ENCODE peak calls at places on chromosomes 3 and 15, in four cellular contexts. K is HCT116, M is K562, T is HepG2. X is an unnamed sample.

GRCh38 chr3:15634671-15635661 is 33.4 kb downstream of the BTD start:
- DNase-seq in M (no peak), K (no peak), T (no peak), X (no peak)

GRCh38 chr3:36959821-36960220 is 15.0 kb upstream of the TRANK1 start:
- DNase-seq in T (no peak), M (no peak), K (no peak), X (no peak)

GRCh38 chr15:73867426-73867825 is 5.9 kb upstream of the TBC1D21 start:
- DNase-seq in K (no peak), M (no peak), T (no peak), X (no peak)

GRCh38 chr3:61371123-61371522 is 119.9 kb upstream of the FHIT start:
- DNase-seq in K (peak; percentile 35), T (peak; percentile 10), M (peak; percentile 25), X (no peak)

GRCh38 chr15:75597667-75598341 is 18.7 kb upstream of the PTPN9 start:
- DNase-seq in K (no peak), M (no peak), T (no peak), X (no peak)

GRCh38 chr3:32220006-32220405 is 18.5 kb upstream of the CMTM8 start:
- DNase-seq in K (no peak), M (no peak), T (no peak), X (no peak)

GRCh38 chr15:101324513-101325177 is 29.6 kb upstream of the SNRPA1 start:
- DNase-seq in M (no peak), K (no peak), T (peak; percentile 61), X (no peak)

GRCh38 chr3:36380171-36381031 is at the start of gene STAC:
- DNase-seq in M (no peak), T (no peak), K (no peak), X (no peak)

GRCh38 chr3:69762790-69763229 is 23.5 kb downstream of the MITF start:
- DNase-seq in M (no peak), K (no peak), T (no peak), X (no peak)

GRCh38 chr3:172181936-172182708 is 142.7 kb downstream of the FNDC3B start:
- DNase-seq in M (no peak), K (no peak), T (no peak), X (no peak)

GRCh38 chr15:73369073-73369694 is 426 bp upstream of the HCN4 start:
- DNase-seq in T (no peak), K (no peak), M (no peak), X (no peak)

GRCh38 chr15:62413147-62413546 is 248.1 kb upstream of the C2CD4B start:
- DNase-seq in K (no peak), M (no peak), T (no peak), X (no peak)

GRCh38 chr3:81568378-81568777 is 193.1 kb downstream of the GBE1 start:
- DNase-seq in T (no peak), M (no peak), K (no peak), X (no peak)

GRCh38 chr3:146431240-146431639 is 38.1 kb downstream of the PLSCR2 start:
- DNase-seq in T (no peak), M (no peak), K (no peak), X (no peak)

GRCh38 chr3:151219056-151219455 is 16.0 kb upstream of the GPR171 start:
- DNase-seq in T (no peak), K (peak; percentile 43), M (no peak), X (no peak)

GRCh38 chr3:186025161-186025560 is 83.7 kb downstream of the ETV5 start:
- DNase-seq in K (no peak), T (no peak), M (no peak), X (no peak)

GRCh38 chr3:111321786-111322185 is 220.2 kb upstream of the CD96 start:
- DNase-seq in K (no peak), M (no peak), T (no peak), X (no peak)

GRCh38 chr3:123025642-123026521 is 1.7 kb downstream of the SEMA5B start:
- DNase-seq in M (no peak), T (no peak), K (no peak), X (no peak)

GRCh38 chr3:170321326-170322034 is 36.0 kb upstream of the SKIL start:
- DNase-seq in K (no peak), T (no peak), M (no peak), X (no peak)

GRCh38 chr3:136250862-136251460 is 821 bp downstream of the PCCB start:
- DNase-seq in M (peak; percentile 72), K (no peak), T (peak; percentile 64), X (no peak)

GRCh38 chr3:156586905-156587766 is 32.2 kb upstream of the SSR3 start:
- DNase-seq in K (no peak), T (no peak), M (no peak), X (no peak)

GRCh38 chr3:75341324-75342067 is 322.6 kb upstream of the FRG2C start:
- DNase-seq in K (no peak), M (no peak), T (no peak), X (no peak)

GRCh38 chr3:17605032-17605431 is 137.4 kb downstream of the TBC1D5 start:
- DNase-seq in M (no peak), T (peak; percentile 7), K (peak; percentile 61), X (no peak)

GRCh38 chr15:90342655-90343054 is 9.4 kb upstream of the ZNF774 start:
- DNase-seq in M (no peak), T (no peak), K (no peak), X (no peak)

GRCh38 chr3:130709671-130710070 is 37.0 kb downstream of the PIK3R4 start:
- DNase-seq in T (no peak), K (no peak), M (no peak), X (no peak)

GRCh38 chr3:48856469-48856868 is 8.8 kb upstream of the PRKAR2A start:
- DNase-seq in M (no peak), T (no peak), K (no peak), X (no peak)

GRCh38 chr15:94004697-94005096 is 226.7 kb upstream of the MCTP2 start:
- DNase-seq in T (no peak), K (no peak), M (no peak), X (no peak)

GRCh38 chr15:59166601-59167265 is 39.9 kb upstream of the LDHAL6B start:
- DNase-seq in K (no peak), M (no peak), T (no peak), X (no peak)

GRCh38 chr3:24305795-24306467 is 188.7 kb downstream of the THRB start:
- DNase-seq in T (no peak), K (no peak), M (peak; percentile 42), X (no peak)

GRCh38 chr15:63348392-63348791 is 33.3 kb downstream of the CA12 start:
- DNase-seq in T (no peak), K (no peak), M (no peak), X (no peak)

GRCh38 chr3:127822166-127822835 is at the start of gene MGLL:
- DNase-seq in K (no peak), T (no peak), M (no peak), X (no peak)

GRCh38 chr15:70880781-70881180 is 11.5 kb downstream of the THAP10 start:
- DNase-seq in K (no peak), T (no peak), M (no peak), X (no peak)

GRCh38 chr15:36449084-36449661 is 130.3 kb upstream of the CDIN1 start:
- DNase-seq in K (peak; percentile 83), M (peak; percentile 70), T (no peak), X (no peak)
- TF ChIP-seq TCF7L2 in K (peak; percentile 24), M (peak; percentile 24), T (no peak), X (no peak)

GRCh38 chr3:124694486-124694885 is 35.8 kb upstream of the UMPS start:
- DNase-seq in T (no peak), K (no peak), M (no peak), X (no peak)

GRCh38 chr3:124685481-124685880 is 44.8 kb upstream of the UMPS start:
- DNase-seq in M (no peak), T (no peak), K (no peak), X (no peak)

GRCh38 chr3:124691599-124691998 is 38.7 kb upstream of the UMPS start:
- DNase-seq in K (no peak), T (peak; percentile 11), M (no peak), X (no peak)

GRCh38 chr3:124686028-124686670 is 44.1 kb upstream of the UMPS start:
- DNase-seq in M (no peak), T (no peak), K (no peak), X (no peak)

DNA sequence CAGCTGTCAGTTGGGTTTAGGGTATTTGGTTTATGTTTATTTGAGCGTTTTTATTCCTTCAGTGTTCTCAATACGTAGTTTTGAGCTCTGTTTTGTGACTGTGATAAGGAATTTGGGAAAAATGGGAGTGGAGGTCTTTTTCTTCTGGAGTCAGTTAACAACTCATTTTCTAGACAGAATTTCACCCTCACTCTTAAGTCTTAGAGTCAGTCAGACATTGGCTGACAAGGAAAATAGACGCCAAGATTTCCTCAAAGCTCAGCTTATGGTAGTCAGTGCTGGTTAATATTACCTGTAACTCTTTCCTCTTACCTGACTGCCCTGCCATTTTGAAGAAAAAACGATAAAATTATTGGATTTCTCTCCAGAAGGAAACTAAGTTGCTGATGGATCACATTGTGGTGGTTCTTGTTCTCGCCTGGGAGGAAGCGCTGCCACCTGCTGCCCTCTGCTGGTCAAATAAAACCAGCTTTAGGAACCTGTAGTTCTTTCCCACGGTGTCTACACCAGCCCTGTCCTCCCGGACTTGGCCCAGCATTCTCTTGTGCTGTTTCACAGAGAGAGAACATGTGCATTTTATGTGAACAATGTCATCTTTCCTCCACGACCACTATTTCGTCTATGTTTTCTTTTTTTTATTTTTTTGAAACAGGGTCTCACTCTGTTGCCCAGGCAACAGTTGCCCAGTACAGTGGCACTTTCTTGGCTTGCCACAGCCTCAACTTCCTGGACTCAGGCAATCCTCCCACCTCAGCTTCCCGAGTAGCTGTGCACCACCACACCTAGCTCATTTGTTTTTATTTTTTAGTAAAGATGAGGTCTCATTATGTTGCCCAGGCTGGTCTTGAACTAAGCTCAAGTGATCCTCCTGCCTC is 41.4 kb upstream of the UMPS start:
- DNase-seq in M (peak; percentile 81), K (peak; percentile 69), T (peak; percentile 76), X (peak; percentile 47)
- TF ChIP-seq TCF7L2 in M (no peak), K (no peak), T (no peak), X (no peak)

GRCh38 chr3:14542656-14543055 is 2.5 kb upstream of the GRIP2 start:
- DNase-seq in T (no peak), K (no peak), M (no peak), X (no peak)

GRCh38 chr3:14540209-14540575 is at the start of gene GRIP2:
- DNase-seq in T (no peak), K (no peak), M (no peak), X (no peak)

GRCh38 chr3:14540821-14541385 is 761 bp upstream of the GRIP2 start:
- DNase-seq in M (no peak), K (no peak), T (no peak), X (no peak)

GRCh38 chr3:14543446-14543845 is 3.3 kb upstream of the GRIP2 start:
- DNase-seq in K (no peak), T (no peak), M (no peak), X (no peak)

GRCh38 chr3:14541646-14542045 is 1.5 kb upstream of the GRIP2 start:
- DNase-seq in T (no peak), M (no peak), K (no peak), X (no peak)
- TF ChIP-seq TCF7L2 in T (no peak), M (no peak), K (no peak), X (no peak)

GRCh38 chr3:129404610-129405009 is 23.8 kb downstream of the EFCAB12 start:
- DNase-seq in K (no peak), T (no peak), M (no peak), X (no peak)
- TF ChIP-seq TCF7L2 in K (no peak), T (no peak), M (no peak), X (no peak)

GRCh38 chr3:46127503-46127902 is 80.6 kb downstream of the CCR1 start:
- DNase-seq in K (peak; percentile 18), T (peak; percentile 3), M (no peak), X (no peak)
- TF ChIP-seq TCF7L2 in K (no peak), T (no peak), M (no peak), X (no peak)

X was measured in Panc1.